ENCODE peak calls at places on chromosomes 3 and 15, in ten cellular contexts. R, N, B, D, T, L, C, U, K and J are unnamed samples.

GRCh38 chr15:88663216-88663615 is 24.4 kb downstream of the ISG20 start:
- DNase-seq in U (peak), R (no peak), T (no peak), L (no peak), N (no peak), B (no peak), C (no peak), K (no peak), D (no peak), J (peak)

GRCh38 chr3:56753206-56753605 is 48.5 kb downstream of the ARHGEF3 start:
- DNase-seq in C (no peak), N (no peak), B (peak), U (peak), R (peak), T (no peak), K (no peak), D (peak), L (no peak), J (peak)

GRCh38 chr15:69748700-69749099 is 296.1 kb downstream of the RPLP1 start:
- DNase-seq in U (no peak), L (no peak), T (no peak), K (no peak), N (no peak), D (no peak), R (no peak), C (no peak), B (no peak), J (no peak)

GRCh38 chr15:70382009-70382749 is 284.5 kb upstream of the TLE3 start:
- DNase-seq in B (no peak), L (no peak), N (no peak), D (no peak), K (no peak), R (no peak), C (no peak), U (no peak), T (no peak), J (no peak)

GRCh38 chr3:57228734-57229505 is 1.4 kb downstream of the APPL1 start:
- DNase-seq in R (no peak), K (no peak), N (no peak), U (peak), T (peak), B (no peak), L (no peak), C (no peak), D (peak), J (peak)

GRCh38 chr3:52311567-52312119 is 4.5 kb upstream of the DNAH1 start:
- DNase-seq in C (no peak), R (no peak), N (no peak), K (peak), L (no peak), T (no peak), D (no peak), B (no peak), U (no peak), J (no peak)

GRCh38 chr15:48427960-48428547 is 96.8 kb downstream of the DUT start:
- DNase-seq in L (no peak), T (no peak), R (no peak), N (no peak), D (peak), K (no peak), U (peak), C (no peak), B (no peak), J (peak)

GRCh38 chr3:151305081-151305777 is 11.4 kb downstream of the GPR87 start:
- DNase-seq in N (no peak), L (no peak), U (peak), B (peak), D (peak), T (peak), K (no peak), R (no peak), C (no peak), J (peak)

GRCh38 chr3:31218082-31218481 is 314.6 kb upstream of the STT3B start:
- DNase-seq in B (no peak), T (no peak), D (no peak), U (no peak), K (no peak), C (no peak), R (no peak), N (no peak), L (no peak), J (no peak)

GRCh38 chr3:171388537-171388936 is 71.7 kb downstream of the TNIK start:
- DNase-seq in R (no peak), C (no peak), D (no peak), N (no peak), L (no peak), K (no peak), B (no peak), T (no peak), U (no peak), J (no peak)

GRCh38 chr3:108455212-108455705 is 55.1 kb downstream of the MYH15 start:
- DNase-seq in L (no peak), U (no peak), R (no peak), T (no peak), D (peak), B (no peak), C (no peak), N (no peak), K (no peak), J (no peak)

GRCh38 chr3:185176756-185177359 is 24.0 kb upstream of the C3orf70 start:
- DNase-seq in N (peak), U (peak), B (peak), K (peak), L (peak), T (peak), R (no peak), C (peak), D (peak), J (peak)

GRCh38 chr15:25705430-25706115 is 157.6 kb downstream of the ATP10A start:
- DNase-seq in D (no peak), R (no peak), N (no peak), K (no peak), U (no peak), T (no peak), B (no peak), C (no peak), L (no peak), J (no peak)

GRCh38 chr3:114154321-114154821 is 24.5 kb downstream of the DRD3 start:
- DNase-seq in K (peak), U (no peak), T (no peak), R (no peak), B (no peak), N (no peak), L (no peak), D (no peak), C (no peak), J (no peak)

GRCh38 chr3:39343076-39343717 is 13.7 kb downstream of the CCR8 start:
- DNase-seq in C (no peak), U (no peak), B (no peak), N (no peak), T (no peak), R (no peak), L (no peak), K (no peak), D (no peak), J (no peak)